ENCODE peak calls at places on chromosomes 2 and 18, in four cellular contexts. A is IMR-90, J is H1, K is H9. R is an unnamed sample.

GRCh38 chr2:241425368-241425767 is 69.3 kb downstream of the FARP2 start:
- DNase-seq in A (no peak), K (no peak), J (no peak), R (no peak)

GRCh38 chr18:44673256-44673950 is 7.3 kb upstream of the SETBP1 start:
- DNase-seq in K (no peak), A (no peak), J (no peak), R (peak)

GRCh38 chr2:201261471-201261870 is 1.1 kb downstream of the CASP8 start:
- DNase-seq in J (no peak), A (no peak), K (no peak), R (no peak)

GRCh38 chr2:143530753-143531152 is 401.5 kb downstream of the ARHGAP15 start:
- DNase-seq in A (peak), K (no peak), J (no peak), R (no peak)

GRCh38 chr2:189363559-189363958 is 77.7 kb upstream of the WDR75 start:
- DNase-seq in J (no peak), K (no peak), A (peak), R (no peak)

GRCh38 chr2:50444286-50444685 is 587.6 kb downstream of the NRXN1 start:
- DNase-seq in K (no peak), A (no peak), J (no peak), R (no peak)

GRCh38 chr2:67808112-67808511 is 254.7 kb downstream of the C1D start:
- DNase-seq in K (no peak), J (no peak), A (no peak), R (no peak)

GRCh38 chr2:99900589-99900988 is 241.8 kb downstream of the AFF3 start:
- DNase-seq in J (no peak), K (no peak), A (no peak), R (no peak)

GRCh38 chr2:203492965-203493364 is 42.1 kb downstream of the RAPH1 start:
- DNase-seq in K (no peak), A (peak), J (no peak), R (no peak)

GRCh38 chr2:42446503-42447271 is 47.1 kb downstream of the KCNG3 start:
- DNase-seq in J (no peak), A (no peak), K (no peak), R (no peak)

GRCh38 chr2:12549641-12550040 is 167.1 kb upstream of the TRIB2 start:
- DNase-seq in K (no peak), A (peak), J (no peak), R (no peak)

GRCh38 chr2:2320486-2321249 is 10.4 kb downstream of the MYT1L start:
- DNase-seq in A (no peak), K (no peak), J (no peak), R (no peak)

GRCh38 chr2:20229322-20230201 is 4.6 kb upstream of the SDC1 start:
- DNase-seq in J (no peak), A (no peak), K (peak), R (no peak)

GRCh38 chr18:75439356-75439755 is 11.9 kb upstream of the SMIM21 start:
- DNase-seq in J (no peak), A (no peak), K (no peak), R (no peak)

GRCh38 chr2:224922142-224922727 is 120.0 kb downstream of the DOCK10 start:
- DNase-seq in A (peak), K (no peak), J (no peak), R (no peak)

GRCh38 chr2:86562891-86563649 is at the start of gene CHMP3:
- DNase-seq in J (peak), A (peak), K (peak), R (peak)

GRCh38 chr2:39757156-39757555 is 21.9 kb downstream of the THUMPD2 start:
- DNase-seq in A (no peak), J (no peak), K (no peak), R (no peak)

GRCh38 chr2:238568455-238569414 is 142.0 kb downstream of the ASB1 start:
- DNase-seq in A (no peak), J (no peak), K (no peak), R (no peak)

GRCh38 chr2:112137516-112138142 is 556 bp upstream of the FBLN7 start:
- DNase-seq in J (no peak), K (no peak), A (peak), R (no peak)

GRCh38 chr2:218291318-218291933 is 877 bp downstream of the TMBIM1 start:
- DNase-seq in K (no peak), J (no peak), A (peak), R (no peak)

GRCh38 chr2:238652053-238652770 is 195.7 kb upstream of the TWIST2 start:
- DNase-seq in K (no peak), J (no peak), A (no peak), R (no peak)

GRCh38 chr2:66966631-66967030 is 430.5 kb upstream of the ETAA1 start:
- DNase-seq in J (no peak), K (no peak), A (peak), R (no peak)

GRCh38 chr2:36507408-36507812 is 90.6 kb downstream of the FEZ2 start:
- DNase-seq in J (peak), A (peak), K (peak), R (peak)

GRCh38 chr18:61833978-61834377 is 58.8 kb downstream of the RNF152 start:
- DNase-seq in A (peak), J (no peak), K (no peak), R (no peak)

GRCh38 chr2:37966326-37966725 is 41.2 kb downstream of the RMDN2 start:
- DNase-seq in J (no peak), A (no peak), K (no peak), R (no peak)

GRCh38 chr2:223027442-223027841 is 24.5 kb upstream of the KCNE4 start:
- DNase-seq in J (no peak), K (no peak), A (peak), R (no peak)

GRCh38 chr18:36179562-36180334 is 7.5 kb upstream of the MOCOS start:
- DNase-seq in J (no peak), K (no peak), A (peak), R (no peak)

GRCh38 chr18:13566941-13567762 is 159.2 kb downstream of the FAM210A start:
- DNase-seq in K (no peak), J (no peak), A (no peak), R (no peak)

GRCh38 chr2:75549401-75550253 is 11.1 kb downstream of the EVA1A start:
- DNase-seq in A (no peak), J (no peak), K (no peak), R (no peak)

GRCh38 chr2:54672587-54673456 is 50.6 kb upstream of the EML6 start:
- DNase-seq in K (no peak), A (no peak), J (no peak), R (no peak)

GRCh38 chr18:58612239-58613055 is 16.4 kb downstream of the ALPK2 start:
- DNase-seq in K (no peak), A (no peak), J (no peak), R (no peak)

GRCh38 chr2:11281221-11281620 is 63.2 kb downstream of the ROCK2 start:
- DNase-seq in K (no peak), J (no peak), A (no peak), R (no peak)

GRCh38 chr2:234804704-234805103 is 147.1 kb upstream of the SH3BP4 start:
- DNase-seq in J (no peak), K (no peak), A (no peak), R (no peak)

GRCh38 chr2:15748736-15749323 is 157.2 kb downstream of the DDX1 start:
- DNase-seq in A (no peak), K (peak), J (peak), R (peak)

GRCh38 chr2:7052404-7052803 is 135.2 kb downstream of the RNF144A start:
- DNase-seq in A (no peak), K (no peak), J (no peak), R (no peak)

GRCh38 chr2:224401641-224402342 is at the start of gene FAM124B:
- DNase-seq in J (no peak), K (no peak), A (peak), R (no peak)

GRCh38 chr2:37679072-37679695 is 7.7 kb upstream of the CDC42EP3 start:
- DNase-seq in J (no peak), K (no peak), A (no peak), R (no peak)

GRCh38 chr2:70089946-70090523 is 2.8 kb downstream of the PCBP1 start:
- DNase-seq in J (no peak), K (no peak), A (no peak), R (no peak)

GRCh38 chr2:62382757-62383156 is 123.2 kb downstream of the TMEM17 start:
- DNase-seq in A (peak), K (no peak), J (no peak), R (no peak)

GRCh38 chr2:200310545-200310971 is 4.1 kb downstream of the SPATS2L start:
- DNase-seq in A (peak), J (no peak), K (no peak), R (no peak)

GRCh38 chr18:48679236-48679635 is 140.4 kb downstream of the CTIF start:
- DNase-seq in K (no peak), A (no peak), J (no peak), R (no peak)
- H2BK15ac ChIP-seq in K (no peak), A (no peak), J (no peak), R (no peak)

GRCh38 chr2:128901572-128902391 is 583.1 kb upstream of the HS6ST1 start:
- DNase-seq in K (no peak), A (no peak), J (no peak), R (no peak)

DNA sequence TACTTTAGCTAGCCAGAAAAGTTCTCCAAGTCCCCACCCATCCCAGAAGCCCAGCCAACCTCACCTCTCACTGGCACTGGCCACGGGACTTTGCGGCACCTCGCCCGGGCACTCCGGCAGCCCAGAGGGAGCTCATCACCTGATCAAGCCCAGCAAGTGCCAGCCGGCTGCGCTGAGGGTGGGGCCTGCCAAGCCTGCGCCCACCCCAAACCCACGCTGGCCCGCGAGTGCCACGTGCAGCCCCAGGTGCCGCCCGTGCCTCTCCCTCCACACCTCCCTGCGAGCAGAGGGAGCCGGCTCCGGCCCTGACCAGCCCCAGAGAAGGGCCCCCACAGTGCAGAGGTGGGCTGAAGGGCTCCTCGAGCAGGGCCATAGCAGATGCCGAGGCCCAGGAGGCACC is 585.0 kb upstream of the HS6ST1 start:
- DNase-seq in A (no peak), J (no peak), K (no peak), R (no peak)
- H2BK15ac ChIP-seq in A (no peak), J (no peak), K (no peak), R (no peak)

GRCh38 chr2:45651415-45652089 is at the start of gene PRKCE:
- DNase-seq in K (peak), A (no peak), J (no peak), R (no peak)
- H2BK15ac ChIP-seq in K (no peak), A (peak), J (peak), R (peak)

GRCh38 chr2:219687882-219688559 is 60.6 kb downstream of the SLC4A3 start:
- DNase-seq in K (peak), A (no peak), J (no peak), R (no peak)
- H2BK15ac ChIP-seq in K (no peak), A (peak), J (no peak), R (no peak)

GRCh38 chr18:31247574-31248199 is 70.3 kb upstream of the DSG1 start:
- DNase-seq in K (no peak), A (peak), J (no peak), R (no peak)
- H2BK15ac ChIP-seq in K (no peak), A (no peak), J (no peak), R (no peak)

GRCh38 chr18:48950536-48951447 is at the start of gene SMAD7:
- DNase-seq in A (no peak), K (peak), J (no peak), R (no peak)

GRCh38 chr18:48953096-48953706 is 2.4 kb upstream of the SMAD7 start:
- DNase-seq in A (no peak), J (no peak), K (peak), R (no peak)

GRCh38 chr18:48951448-48952286 is 902 bp upstream of the SMAD7 start:
- DNase-seq in A (peak), K (peak), J (no peak), R (peak)

GRCh38 chr18:48954837-48955527 is 4.2 kb upstream of the SMAD7 start:
- DNase-seq in A (no peak), J (no peak), K (peak), R (no peak)

DNA sequence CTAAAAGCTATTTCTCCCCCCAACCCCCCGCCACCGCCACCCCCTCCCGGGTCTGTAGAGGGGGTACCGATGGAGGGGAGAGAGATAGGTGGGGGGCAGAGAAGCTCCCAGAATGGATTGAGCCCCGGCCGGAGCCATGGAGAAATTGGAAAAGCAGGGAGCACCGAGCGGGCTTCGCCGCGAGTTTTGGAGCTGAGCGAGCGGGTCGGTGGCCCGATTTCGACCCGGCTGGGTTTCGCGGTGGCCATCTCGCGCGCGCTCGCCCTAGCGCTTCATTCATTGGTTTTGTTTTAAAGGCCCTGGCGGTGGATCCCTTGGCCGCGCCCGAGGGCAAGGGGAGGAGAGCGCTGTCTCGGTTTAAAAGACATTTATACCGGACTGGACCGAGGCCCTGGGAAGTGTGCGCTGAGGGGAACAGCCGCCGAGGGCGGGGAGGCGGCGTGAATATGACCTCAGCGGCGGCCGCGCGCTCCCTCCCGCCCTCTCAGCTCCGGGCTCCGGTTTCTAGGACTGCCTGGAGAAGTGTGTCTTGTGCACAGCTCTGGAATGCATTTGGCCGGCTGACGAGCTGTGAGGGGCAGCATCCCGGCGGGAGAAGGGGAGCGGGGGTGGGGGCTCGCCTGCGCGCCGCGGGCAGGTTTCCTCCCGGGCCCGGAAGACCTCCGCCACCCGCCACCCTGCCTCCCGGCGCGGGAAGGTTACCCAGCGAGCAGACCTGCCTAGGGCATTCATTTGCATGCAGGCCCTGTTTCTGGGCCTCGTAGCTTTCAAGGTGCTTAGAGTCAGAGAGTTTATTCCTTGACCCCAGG is 1.7 kb upstream of the SMAD7 start:
- DNase-seq in A (peak), K (peak), J (no peak), R (peak)
- H2BK15ac ChIP-seq in A (peak), K (no peak), J (no peak), R (peak)

GRCh38 chr2:80969900-80970299 is 665.3 kb upstream of the LRRTM1 start:
- DNase-seq in K (no peak), J (no peak), A (no peak), R (no peak)
- H2BK15ac ChIP-seq in K (no peak), J (no peak), A (no peak), R (no peak)

DNA sequence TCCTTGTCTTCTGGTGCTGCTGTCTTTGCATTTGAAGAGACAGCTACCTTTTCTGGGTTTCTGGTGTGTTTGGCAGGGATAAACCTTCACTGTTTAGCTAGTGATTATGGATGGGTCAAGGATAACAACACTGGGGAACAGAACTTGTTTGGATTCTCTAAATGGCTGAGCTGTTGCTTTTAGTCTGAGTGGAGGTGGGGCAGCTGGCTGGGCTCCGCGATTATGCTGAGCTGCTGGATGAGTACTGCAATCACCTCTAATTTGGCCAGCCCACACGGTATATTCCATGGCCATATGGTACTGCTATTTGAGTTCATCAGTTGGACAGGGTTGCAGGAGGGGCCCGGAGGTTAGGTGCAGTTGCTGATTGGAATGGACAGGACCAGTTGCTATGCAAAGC is 361.6 kb upstream of the TFPI start:
- DNase-seq in J (no peak), K (no peak), A (no peak), R (no peak)
- H2BK15ac ChIP-seq in J (no peak), K (no peak), A (no peak), R (no peak)

GRCh38 chr18:961644-962355 is 57.1 kb downstream of the ADCYAP1 start:
- DNase-seq in J (peak), K (peak), A (peak), R (peak)
- H2BK15ac ChIP-seq in J (no peak), K (no peak), A (no peak), R (no peak)